ENCODE peak calls at places on chromosome 9, in ten cellular contexts. One of them, this sample, is unnamed.

GRCh38 chr9:34139477-34140146 is 13.1 kb upstream of the DCAF12 start:
- DNase-seq in lung: peak
- DNase-seq in AG10803: peak
- DNase-seq in mesendoderm: peak
- DNase-seq in AG04449: peak
- DNase-seq in naive thymus-derived CD4-positive, alpha-beta T cell: no peak
- DNase-seq in NCI-H510A: no peak
- DNase-seq in CD8-positive, alpha-beta T cell: no peak
- DNase-seq in T-helper 1 cell: no peak
- DNase-seq in A172: peak
- DNase-seq in this sample: peak

GRCh38 chr9:111959960-111960359 is 63.3 kb downstream of the UGCG start:
- DNase-seq in lung: no peak
- DNase-seq in AG10803: peak
- DNase-seq in mesendoderm: peak
- DNase-seq in AG04449: no peak
- DNase-seq in naive thymus-derived CD4-positive, alpha-beta T cell: no peak
- DNase-seq in NCI-H510A: no peak
- DNase-seq in CD8-positive, alpha-beta T cell: no peak
- DNase-seq in T-helper 1 cell: no peak
- DNase-seq in A172: no peak
- DNase-seq in this sample: no peak

GRCh38 chr9:136603216-136603615 is 57.4 kb upstream of the NOTCH1 start:
- DNase-seq in lung: no peak
- DNase-seq in AG10803: no peak
- DNase-seq in mesendoderm: no peak
- DNase-seq in AG04449: no peak
- DNase-seq in naive thymus-derived CD4-positive, alpha-beta T cell: no peak
- DNase-seq in NCI-H510A: no peak
- DNase-seq in CD8-positive, alpha-beta T cell: no peak
- DNase-seq in T-helper 1 cell: no peak
- DNase-seq in A172: no peak
- DNase-seq in this sample: no peak

GRCh38 chr9:73259086-73259696 is 107.5 kb downstream of the ANXA1 start:
- DNase-seq in lung: no peak
- DNase-seq in AG10803: no peak
- DNase-seq in mesendoderm: no peak
- DNase-seq in AG04449: no peak
- DNase-seq in naive thymus-derived CD4-positive, alpha-beta T cell: no peak
- DNase-seq in NCI-H510A: peak
- DNase-seq in CD8-positive, alpha-beta T cell: no peak
- DNase-seq in T-helper 1 cell: no peak
- DNase-seq in A172: no peak
- DNase-seq in this sample: no peak

GRCh38 chr9:99752710-99753109 is 69.0 kb upstream of the NR4A3 start:
- DNase-seq in lung: no peak
- DNase-seq in AG10803: peak
- DNase-seq in mesendoderm: no peak
- DNase-seq in AG04449: peak
- DNase-seq in naive thymus-derived CD4-positive, alpha-beta T cell: no peak
- DNase-seq in NCI-H510A: no peak
- DNase-seq in CD8-positive, alpha-beta T cell: no peak
- DNase-seq in T-helper 1 cell: no peak
- DNase-seq in A172: no peak
- DNase-seq in this sample: peak

GRCh38 chr9:133931059-133931458 is 61.1 kb downstream of the VAV2 start:
- DNase-seq in lung: no peak
- DNase-seq in AG10803: no peak
- DNase-seq in mesendoderm: no peak
- DNase-seq in AG04449: no peak
- DNase-seq in naive thymus-derived CD4-positive, alpha-beta T cell: no peak
- DNase-seq in NCI-H510A: no peak
- DNase-seq in CD8-positive, alpha-beta T cell: no peak
- DNase-seq in T-helper 1 cell: no peak
- DNase-seq in A172: no peak
- DNase-seq in this sample: no peak

GRCh38 chr9:114372971-114373591 is 14.7 kb downstream of the AKNA start:
- DNase-seq in lung: peak
- DNase-seq in AG10803: no peak
- DNase-seq in mesendoderm: no peak
- DNase-seq in AG04449: no peak
- DNase-seq in naive thymus-derived CD4-positive, alpha-beta T cell: peak
- DNase-seq in NCI-H510A: no peak
- DNase-seq in CD8-positive, alpha-beta T cell: peak
- DNase-seq in T-helper 1 cell: peak
- DNase-seq in A172: no peak
- DNase-seq in this sample: no peak

GRCh38 chr9:112535811-112536210 is 49.2 kb downstream of the KIAA1958 start:
- DNase-seq in lung: no peak
- DNase-seq in AG10803: peak
- DNase-seq in mesendoderm: no peak
- DNase-seq in AG04449: no peak
- DNase-seq in naive thymus-derived CD4-positive, alpha-beta T cell: no peak
- DNase-seq in NCI-H510A: no peak
- DNase-seq in CD8-positive, alpha-beta T cell: no peak
- DNase-seq in T-helper 1 cell: no peak
- DNase-seq in A172: no peak
- DNase-seq in this sample: no peak

GRCh38 chr9:27801511-27801910 is 228.2 kb upstream of the C9orf72 start:
- DNase-seq in lung: no peak
- DNase-seq in AG10803: no peak
- DNase-seq in mesendoderm: no peak
- DNase-seq in AG04449: no peak
- DNase-seq in naive thymus-derived CD4-positive, alpha-beta T cell: no peak
- DNase-seq in NCI-H510A: no peak
- DNase-seq in CD8-positive, alpha-beta T cell: no peak
- DNase-seq in T-helper 1 cell: no peak
- DNase-seq in A172: no peak
- DNase-seq in this sample: no peak

GRCh38 chr9:133006731-133007352 is 24.0 kb upstream of the GTF3C5 start:
- DNase-seq in lung: no peak
- DNase-seq in AG10803: no peak
- DNase-seq in mesendoderm: no peak
- DNase-seq in AG04449: no peak
- DNase-seq in naive thymus-derived CD4-positive, alpha-beta T cell: no peak
- DNase-seq in NCI-H510A: no peak
- DNase-seq in CD8-positive, alpha-beta T cell: no peak
- DNase-seq in T-helper 1 cell: no peak
- DNase-seq in A172: no peak
- DNase-seq in this sample: no peak

GRCh38 chr9:93480728-93481324 is 27.4 kb upstream of the FAM120AOS start:
- DNase-seq in lung: no peak
- DNase-seq in AG10803: no peak
- DNase-seq in mesendoderm: no peak
- DNase-seq in AG04449: no peak
- DNase-seq in naive thymus-derived CD4-positive, alpha-beta T cell: no peak
- DNase-seq in NCI-H510A: no peak
- DNase-seq in CD8-positive, alpha-beta T cell: no peak
- DNase-seq in T-helper 1 cell: no peak
- DNase-seq in A172: no peak
- DNase-seq in this sample: no peak

GRCh38 chr9:137055385-137056364 is 1.8 kb upstream of the ENTPD2 start:
- DNase-seq in lung: peak
- DNase-seq in AG10803: peak
- DNase-seq in mesendoderm: no peak
- DNase-seq in AG04449: no peak
- DNase-seq in naive thymus-derived CD4-positive, alpha-beta T cell: no peak
- DNase-seq in NCI-H510A: no peak
- DNase-seq in CD8-positive, alpha-beta T cell: no peak
- DNase-seq in T-helper 1 cell: no peak
- DNase-seq in A172: peak
- DNase-seq in this sample: peak

GRCh38 chr9:87502446-87503232 is 5.0 kb downstream of the DAPK1 start:
- DNase-seq in lung: peak
- DNase-seq in AG10803: no peak
- DNase-seq in mesendoderm: no peak
- DNase-seq in AG04449: no peak
- DNase-seq in naive thymus-derived CD4-positive, alpha-beta T cell: no peak
- DNase-seq in NCI-H510A: no peak
- DNase-seq in CD8-positive, alpha-beta T cell: no peak
- DNase-seq in T-helper 1 cell: no peak
- DNase-seq in A172: no peak
- DNase-seq in this sample: no peak

GRCh38 chr9:75086443-75087278 is 1.3 kb downstream of the NMRK1 start:
- DNase-seq in lung: peak
- DNase-seq in AG10803: no peak
- DNase-seq in mesendoderm: no peak
- DNase-seq in AG04449: no peak
- DNase-seq in naive thymus-derived CD4-positive, alpha-beta T cell: no peak
- DNase-seq in NCI-H510A: no peak
- DNase-seq in CD8-positive, alpha-beta T cell: no peak
- DNase-seq in T-helper 1 cell: peak
- DNase-seq in A172: no peak
- DNase-seq in this sample: no peak

GRCh38 chr9:136990233-136990911 is 1.9 kb upstream of the PAXX start:
- DNase-seq in lung: no peak
- DNase-seq in AG10803: no peak
- DNase-seq in mesendoderm: no peak
- DNase-seq in AG04449: no peak
- DNase-seq in naive thymus-derived CD4-positive, alpha-beta T cell: no peak
- DNase-seq in NCI-H510A: no peak
- DNase-seq in CD8-positive, alpha-beta T cell: no peak
- DNase-seq in T-helper 1 cell: no peak
- DNase-seq in A172: no peak
- DNase-seq in this sample: no peak

GRCh38 chr9:28503573-28503972 is 930.3 kb upstream of the C9orf72 start:
- DNase-seq in lung: no peak
- DNase-seq in AG10803: no peak
- DNase-seq in mesendoderm: no peak
- DNase-seq in AG04449: no peak
- DNase-seq in naive thymus-derived CD4-positive, alpha-beta T cell: no peak
- DNase-seq in NCI-H510A: no peak
- DNase-seq in CD8-positive, alpha-beta T cell: no peak
- DNase-seq in T-helper 1 cell: no peak
- DNase-seq in A172: peak
- DNase-seq in this sample: no peak

GRCh38 chr9:133773889-133774655 is 35.9 kb upstream of the SARDH start:
- DNase-seq in lung: no peak
- DNase-seq in AG10803: peak
- DNase-seq in mesendoderm: no peak
- DNase-seq in AG04449: no peak
- DNase-seq in naive thymus-derived CD4-positive, alpha-beta T cell: no peak
- DNase-seq in NCI-H510A: no peak
- DNase-seq in CD8-positive, alpha-beta T cell: no peak
- DNase-seq in T-helper 1 cell: no peak
- DNase-seq in A172: no peak
- DNase-seq in this sample: no peak

GRCh38 chr9:86202338-86202882 is 57.0 kb downstream of the C9orf153 start:
- DNase-seq in lung: no peak
- DNase-seq in AG10803: peak
- DNase-seq in mesendoderm: peak
- DNase-seq in AG04449: peak
- DNase-seq in naive thymus-derived CD4-positive, alpha-beta T cell: peak
- DNase-seq in NCI-H510A: no peak
- DNase-seq in CD8-positive, alpha-beta T cell: no peak
- DNase-seq in T-helper 1 cell: peak
- DNase-seq in A172: peak
- DNase-seq in this sample: peak

This sample was measured in myocyte.